ENCODE peak calls at places on chromosomes 13 and 19, in five cellular contexts. R is tibial nerve, P is mucosa of descending colon, L is BE2C, G is stomach. X is an unnamed sample.
A peak's percentile ranks its signal among the peaks of the same experiment; 100 is the strongest.

GRCh38 chr19:40424637-40425449 is 949 bp downstream of the SERTAD1 start:
- DNase-seq in P (peak; percentile 50), G (no peak), R (no peak), L (no peak), X (no peak)

GRCh38 chr13:32390048-32390447 is 37.9 kb downstream of the N4BP2L1 start:
- DNase-seq in P (no peak), G (no peak), R (no peak), L (no peak), X (no peak)

GRCh38 chr13:51020600-51020999 is 90.5 kb downstream of the C13orf42 start:
- DNase-seq in R (no peak), L (no peak), G (no peak), P (no peak), X (no peak)

GRCh38 chr19:4713384-4713951 is 10.2 kb downstream of the DPP9 start:
- DNase-seq in L (no peak), G (peak; percentile 96), R (peak; percentile 76), P (peak; percentile 92), X (no peak)

GRCh38 chr19:55675661-55676354 is 782 bp downstream of the EPN1 start:
- DNase-seq in P (no peak), G (no peak), L (no peak), R (no peak), X (no peak)

GRCh38 chr13:28246891-28247290 is 108.5 kb downstream of the PAN3 start:
- DNase-seq in L (no peak), G (no peak), P (no peak), R (no peak), X (no peak)

GRCh38 chr13:59356607-59357006 is 807.1 kb downstream of the DIAPH3 start:
- DNase-seq in L (peak; percentile 92), R (no peak), G (no peak), P (peak; percentile 16), X (no peak)

GRCh38 chr19:42422576-42423461 is 4.4 kb downstream of the LIPE start:
- DNase-seq in R (no peak), G (no peak), L (no peak), P (no peak), X (no peak)

GRCh38 chr13:31119966-31120733 is 41.6 kb downstream of the HSPH1 start:
- DNase-seq in L (no peak), G (no peak), R (no peak), P (no peak), X (no peak)

GRCh38 chr13:85132986-85133385 is 666.2 kb downstream of the SLITRK6 start:
- DNase-seq in P (no peak), G (no peak), L (no peak), R (no peak), X (no peak)

GRCh38 chr13:78491978-78492377 is 111.4 kb downstream of the POU4F1 start:
- DNase-seq in L (no peak), G (no peak), P (no peak), R (no peak), X (no peak)

GRCh38 chr13:21316376-21316775 is 139.9 kb downstream of the MRPL57 start:
- DNase-seq in G (no peak), P (no peak), R (no peak), L (no peak), X (no peak)

GRCh38 chr13:96947343-96947910 is 46.8 kb downstream of the OXGR1 start:
- DNase-seq in G (no peak), L (no peak), R (no peak), P (no peak), X (no peak)

GRCh38 chr19:48400018-48400742 is 6.7 kb downstream of the GRIN2D start:
- DNase-seq in P (peak; percentile 59), R (peak; percentile 37), G (peak; percentile 61), L (peak; percentile 63), X (no peak)

GRCh38 chr19:21440321-21440720 is 43.4 kb downstream of the ZNF493 start:
- DNase-seq in P (no peak), G (no peak), L (no peak), R (no peak), X (no peak)

GRCh38 chr13:37097008-37097579 is 8.4 kb downstream of the CSNK1A1L start:
- DNase-seq in P (no peak), L (no peak), G (no peak), R (no peak), X (no peak)

GRCh38 chr19:33075519-33075918 is 5.5 kb upstream of the GPATCH1 start:
- DNase-seq in G (no peak), P (no peak), R (no peak), L (no peak), X (no peak)

GRCh38 chr13:109785141-109785891 is 1.1 kb downstream of the IRS2 start:
- DNase-seq in G (peak; percentile 61), P (peak; percentile 43), L (peak; percentile 63), R (no peak), X (peak; percentile 78)

GRCh38 chr19:50327013-50327412 is 2.2 kb downstream of the KCNC3 start:
- DNase-seq in G (no peak), P (no peak), R (no peak), L (no peak), X (no peak)

GRCh38 chr13:27194895-27195764 is 23.5 kb upstream of the USP12 start:
- DNase-seq in R (no peak), P (no peak), L (no peak), G (no peak), X (no peak)

GRCh38 chr13:112253631-112254030 is 122.5 kb upstream of the SPACA7 start:
- DNase-seq in R (no peak), G (no peak), P (no peak), L (no peak), X (no peak)

GRCh38 chr19:7251502-7251901 is 42.7 kb downstream of the INSR start:
- DNase-seq in R (no peak), G (no peak), L (no peak), P (no peak), X (no peak)

GRCh38 chr19:1512671-1513491 is at the start of gene ADAMTSL5:
- DNase-seq in R (no peak), P (peak; percentile 78), L (peak; percentile 50), G (peak; percentile 60), X (peak; percentile 53)

GRCh38 chr19:47661161-47661560 is 52.1 kb upstream of the EHD2 start:
- DNase-seq in P (no peak), G (no peak), R (no peak), L (no peak), X (no peak)

GRCh38 chr13:100987993-100988392 is 313.4 kb upstream of the TMTC4 start:
- DNase-seq in R (no peak), L (no peak), P (no peak), G (no peak), X (peak; percentile 42)

GRCh38 chr19:1259873-1260748 is 9.0 kb upstream of the CIRBP start:
- DNase-seq in P (peak; percentile 55), L (no peak), G (no peak), R (no peak), X (no peak)

DNA sequence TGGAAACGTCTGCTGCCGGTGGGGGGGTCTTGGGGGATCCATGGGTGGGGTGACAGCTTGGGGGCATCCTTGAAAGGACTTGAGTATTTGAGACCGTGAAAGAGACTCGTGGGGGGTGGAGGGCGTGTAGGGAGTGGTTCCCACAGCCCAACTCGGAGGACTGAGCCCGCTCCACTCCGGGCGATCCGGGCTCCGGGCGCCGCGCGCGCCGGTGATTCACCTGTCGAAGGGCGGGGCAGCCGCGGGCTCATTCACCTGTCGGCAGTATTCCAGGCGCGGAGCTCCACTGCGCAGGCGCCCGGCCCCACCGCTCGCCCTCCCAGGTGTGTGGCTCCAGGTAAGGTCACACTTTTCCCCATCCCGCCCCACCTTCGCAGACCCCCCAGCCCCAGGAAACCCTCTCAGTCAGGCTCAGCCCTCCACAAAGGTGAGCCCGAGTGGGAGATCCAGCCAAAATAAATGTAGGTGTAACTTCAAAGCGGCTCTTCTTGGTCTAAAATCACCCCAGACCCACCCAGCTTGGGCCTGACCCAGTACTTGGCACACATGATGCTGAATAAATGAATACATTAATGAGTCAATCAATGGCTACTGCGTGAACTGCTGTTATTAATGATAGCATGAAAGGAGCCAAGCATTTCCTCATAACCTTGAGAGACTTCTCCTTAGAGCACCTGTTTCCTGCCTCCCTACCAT is 4.7 kb downstream of the NOTCH3 start:
- DNase-seq in R (no peak), G (peak; percentile 92), L (no peak), P (peak; percentile 89), X (peak; percentile 64)
- H3K4me3 ChIP-seq in R (no peak overlapping the region), G (peak overlapping the region; percentile 53), L (peak overlapping the region; percentile 6), P (no peak overlapping the region), X (peak overlapping the region; percentile 49)

DNA sequence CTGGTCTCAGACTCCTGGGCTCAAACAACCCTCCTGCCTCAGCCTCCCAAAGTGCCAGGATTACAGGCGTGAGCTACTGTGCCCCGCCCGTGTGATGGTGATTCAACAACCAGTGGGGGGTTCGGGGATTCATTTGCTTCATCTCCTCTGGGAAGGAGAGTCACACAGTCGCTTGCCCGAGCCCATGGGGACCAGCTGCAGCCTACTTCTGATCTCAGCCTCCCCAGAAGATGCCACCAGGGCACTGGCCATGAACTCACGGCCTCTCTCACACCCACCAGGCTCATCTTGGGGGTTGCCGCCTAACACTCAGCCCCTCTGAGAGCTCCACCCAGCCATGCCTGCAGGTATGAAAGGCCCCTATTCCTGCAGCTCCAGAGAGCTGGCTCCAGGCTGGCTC is 6.8 kb downstream of the TOMM40 start:
- DNase-seq in P (no peak), L (no peak), G (no peak), R (no peak), X (no peak)
- H3K36me3 ChIP-seq in P (no peaks in the 10 kb centered on the region), L (peaks cover 77% of the 10 kb centered on the region), G (peaks cover 99% of the 10 kb centered on the region), R (peaks cover 99% of the 10 kb centered on the region), X (peaks cover 74% of the 10 kb centered on the region)

DNA sequence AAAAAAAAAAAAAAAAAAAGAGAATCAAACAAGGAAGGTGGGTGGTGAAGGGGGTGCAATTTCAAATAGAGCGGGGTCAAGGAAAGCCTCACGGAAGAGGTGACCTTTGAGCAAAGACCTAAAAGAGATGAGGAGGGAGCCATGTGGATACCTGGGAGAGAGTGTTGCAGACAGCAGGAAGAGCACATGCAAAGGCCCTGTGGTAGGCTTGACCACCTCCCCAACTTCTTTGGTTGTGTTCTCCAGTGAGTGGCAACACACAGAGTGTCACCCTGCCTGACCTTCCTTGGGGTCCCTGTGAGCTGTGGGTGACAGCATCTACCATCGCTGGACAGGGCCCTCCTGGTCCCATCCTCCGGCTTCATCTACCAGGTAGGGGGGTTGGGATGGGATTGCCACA is 11.4 kb downstream of the PALM3 start:
- DNase-seq in R (no peak), L (no peak), G (no peak), P (no peak), X (no peak)
- TF ChIP-seq CTCF in R (no peak), L (no peak), G (no peak), P (no peak), X (no peak)

GRCh38 chr13:102793583-102794355 is 5.0 kb downstream of the POGLUT2 start:
- DNase-seq in P (no peak), G (no peak), L (no peak), R (no peak), X (no peak)

GRCh38 chr13:102798653-102799543 is at the start of the genes BIVM and POGLUT2:
- DNase-seq in G (peak; percentile 90), R (peak; percentile 83), P (peak; percentile 92), L (peak; percentile 96), X (peak; percentile 99)

GRCh38 chr13:102800145-102801041 is 1.5 kb downstream of the BIVM start:
- DNase-seq in G (peak; percentile 83), R (peak; percentile 61), P (peak; percentile 88), L (peak; percentile 91), X (peak; percentile 95)

DNA sequence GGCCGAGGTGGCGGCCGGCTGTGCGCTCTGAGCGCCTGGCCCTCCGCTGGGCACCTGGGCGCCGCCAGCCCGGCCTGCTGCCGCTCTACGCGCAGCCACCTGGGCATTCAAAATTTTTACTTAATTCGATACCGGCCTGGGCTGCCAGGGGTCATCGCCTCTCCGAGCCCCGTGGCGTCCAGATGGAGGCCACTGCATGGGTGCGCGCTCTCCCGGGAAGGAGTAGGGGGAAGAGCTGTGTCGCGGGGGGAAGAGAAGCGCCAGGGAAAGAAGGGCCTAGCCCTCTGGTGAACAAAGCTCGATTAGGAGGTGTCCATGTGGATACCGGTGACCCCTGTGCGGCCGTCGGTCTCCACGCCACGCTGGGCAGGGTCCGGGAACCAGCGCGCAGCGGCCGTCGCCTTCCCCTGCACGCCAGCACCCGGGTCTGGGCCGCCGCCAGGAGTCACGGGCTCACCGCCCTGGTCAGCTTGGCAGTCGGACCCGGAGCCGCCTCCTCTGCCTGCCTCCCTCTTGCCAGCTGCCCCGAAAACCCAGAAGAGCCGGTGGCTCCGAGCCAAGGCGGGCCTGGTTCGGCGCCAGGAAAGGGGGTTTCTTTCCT is 725 bp downstream of the BIVM start:
- DNase-seq in R (no peak), P (no peak), G (peak; percentile 29), L (peak; percentile 48), X (peak; percentile 61)
- H3K4me3 ChIP-seq in R (peak overlapping the region; percentile 98), P (peak overlapping the region; percentile 50), G (peak overlapping the region; percentile 87), L (peak overlapping the region; percentile 91), X (peak overlapping the region; percentile 73)